ENCODE peak calls at places on chromosomes 3 and 15, in four cellular contexts. F is HCT116, X is suprapubic skin, V is SK-N-SH. H is an unnamed sample.

GRCh38 chr3:40741729-40742128 is 217.0 kb downstream of the ZNF621 start:
- DNase-seq in F (no peak), X (no peak), V (no peak), H (no peak)

GRCh38 chr15:45499426-45499825 is 23.1 kb downstream of the SLC30A4 start:
- DNase-seq in V (no peak), X (no peak), F (no peak), H (no peak)

GRCh38 chr3:110799236-110799635 is 272.4 kb upstream of the NECTIN3 start:
- DNase-seq in X (no peak), V (no peak), F (no peak), H (no peak)

GRCh38 chr3:71022552-71023335 is 560.8 kb downstream of the FOXP1 start:
- DNase-seq in F (no peak), X (no peak), V (no peak), H (no peak)

GRCh38 chr3:195240939-195241338 is 30.0 kb downstream of the XXYLT1 start:
- DNase-seq in V (no peak), X (peak), F (no peak), H (no peak)

GRCh38 chr15:90001683-90002427 is 731 bp downstream of the ZNF710 start:
- DNase-seq in X (peak), F (no peak), V (peak), H (peak)

GRCh38 chr3:160090653-160091052 is 102.0 kb downstream of the IL12A start:
- DNase-seq in F (no peak), X (peak), V (no peak), H (no peak)

GRCh38 chr3:113712129-113712528 is 15.7 kb upstream of the USF3 start:
- DNase-seq in V (no peak), F (no peak), X (no peak), H (no peak)

GRCh38 chr15:67240235-67241131 is 14.0 kb downstream of the AAGAB start:
- DNase-seq in V (peak), F (peak), X (no peak), H (no peak)

GRCh38 chr3:144109944-144110343 is 138.3 kb downstream of the DIPK2A start:
- DNase-seq in F (no peak), X (no peak), V (no peak), H (no peak)

GRCh38 chr3:71087109-71088018 is 496.2 kb downstream of the FOXP1 start:
- DNase-seq in V (no peak), F (no peak), X (no peak), H (no peak)

GRCh38 chr3:64399205-64399800 is 174.0 kb upstream of the PRICKLE2 start:
- DNase-seq in X (no peak), F (peak), V (peak), H (no peak)

GRCh38 chr15:69298697-69299441 is at the start of gene PAQR5:
- DNase-seq in X (no peak), F (no peak), V (peak), H (no peak)

GRCh38 chr3:46717447-46718231 is at the start of gene PRSS50:
- DNase-seq in V (peak), X (peak), F (no peak), H (peak)
- TF ChIP-seq CTCF in V (peak), X (no peak), F (peak), H (no peak)

DNA sequence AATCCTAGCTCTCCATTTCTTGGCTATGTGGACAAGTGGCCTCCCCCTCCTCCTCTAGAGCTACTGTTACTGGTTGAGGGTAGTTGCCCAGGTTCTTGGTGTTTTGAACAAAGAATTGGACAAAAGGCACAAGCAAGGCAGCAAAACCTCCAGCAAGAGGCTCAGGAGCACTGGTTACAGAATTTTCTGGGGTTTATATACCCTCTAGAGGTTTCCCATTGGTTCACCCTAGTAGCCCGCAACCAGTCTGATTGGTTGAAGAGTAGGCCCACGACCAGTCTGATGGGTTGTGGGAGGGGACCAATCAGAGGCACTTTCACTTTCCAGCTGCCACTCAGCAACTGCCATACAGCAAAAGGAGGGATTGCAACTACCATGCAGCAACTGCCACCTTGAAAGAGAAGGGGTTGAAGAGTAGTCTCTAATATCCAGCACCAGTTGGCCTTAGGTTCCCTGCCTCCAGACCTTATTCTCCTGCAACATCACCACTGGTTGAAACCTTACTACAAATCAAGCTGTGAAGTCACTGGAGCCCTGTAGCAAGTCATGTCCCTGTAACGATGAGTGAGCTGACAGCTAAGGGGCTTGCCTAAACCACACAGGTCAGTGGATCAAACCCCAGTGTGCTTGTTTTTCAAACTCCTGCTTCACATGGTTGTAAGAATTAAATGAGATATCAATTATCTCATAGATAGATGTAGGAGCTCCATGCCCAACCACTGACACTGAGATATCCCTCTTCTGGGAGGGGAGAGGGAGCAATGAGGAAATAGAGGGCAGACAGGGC is 2.9 kb upstream of the C15orf39 start:
- DNase-seq in V (no peak), F (peak), X (no peak), H (no peak)
- TF ChIP-seq POLR2AphosphoS5 in V (no peak), F (peak), X (no peak), H (no peak)

GRCh38 chr3:171429635-171430034 is 30.6 kb downstream of the TNIK start:
- DNase-seq in F (no peak), V (no peak), X (no peak), H (no peak)

GRCh38 chr3:171430530-171430929 is 29.7 kb downstream of the TNIK start:
- DNase-seq in X (no peak), F (no peak), V (no peak), H (no peak)

GRCh38 chr3:171427771-171428320 is 32.4 kb downstream of the TNIK start:
- DNase-seq in F (no peak), X (no peak), V (no peak), H (no peak)

GRCh38 chr3:171428892-171429291 is 31.3 kb downstream of the TNIK start:
- DNase-seq in F (no peak), V (no peak), X (no peak), H (no peak)

DNA sequence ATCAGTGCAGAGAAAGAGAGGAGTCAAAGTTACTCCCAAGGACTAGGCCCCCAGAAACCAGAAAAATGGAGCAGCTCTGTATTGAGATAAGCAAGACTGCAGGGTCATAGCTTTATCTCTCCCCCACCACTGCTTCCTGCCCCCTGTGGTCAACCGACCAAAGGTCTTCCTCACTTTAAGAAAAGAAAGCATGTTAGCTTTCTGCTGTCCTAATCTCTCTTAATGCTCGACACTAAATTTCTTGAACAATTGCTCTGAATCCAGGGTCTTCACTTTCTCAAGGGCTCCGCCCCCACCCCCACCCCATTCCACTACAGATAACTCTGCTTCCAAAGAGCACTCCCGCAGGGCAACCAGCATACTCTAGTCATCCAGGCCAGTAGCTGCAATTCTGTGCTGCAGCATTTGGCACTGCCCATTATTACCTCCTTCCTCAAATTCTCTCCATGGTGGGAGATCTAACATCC is 31.9 kb downstream of the TNIK start:
- DNase-seq in F (no peak), V (no peak), X (no peak), H (no peak)
- TF ChIP-seq CTCF in F (no peak), V (no peak), X (no peak), H (no peak)

DNA sequence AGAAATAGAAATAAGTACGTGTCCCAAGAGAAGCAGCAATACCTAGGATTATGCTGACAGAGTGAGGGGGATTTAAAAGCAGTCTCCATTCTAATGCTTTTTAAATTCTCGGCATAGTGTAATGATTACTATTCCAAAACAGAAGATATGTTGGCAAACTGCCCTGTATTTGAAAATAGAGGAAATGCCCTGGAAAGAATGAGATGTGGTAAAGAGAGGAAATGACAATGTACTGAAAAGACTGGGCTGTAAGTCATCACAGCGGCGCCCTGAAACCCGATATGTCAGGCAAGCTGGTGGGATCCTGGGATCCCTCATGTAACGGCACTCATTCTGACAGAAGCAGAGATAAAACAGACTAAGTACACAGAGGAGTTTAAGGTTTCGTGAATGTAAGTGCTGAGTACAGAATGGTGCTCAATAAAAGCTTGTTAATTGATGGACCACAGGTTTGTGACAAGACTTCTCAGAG is 91.2 kb downstream of the NFKBIZ start:
- DNase-seq in X (no peak), F (no peak), V (peak), H (peak)
- TF ChIP-seq POLR2AphosphoS5 in X (no peak), F (no peak), V (peak), H (peak)

GRCh38 chr3:10768995-10769394 is 47.0 kb upstream of the SLC6A11 start:
- DNase-seq in X (no peak), F (no peak), V (no peak), H (no peak)
- TF ChIP-seq CTCF in X (no peak), F (no peak), V (no peak), H (no peak)

DNA sequence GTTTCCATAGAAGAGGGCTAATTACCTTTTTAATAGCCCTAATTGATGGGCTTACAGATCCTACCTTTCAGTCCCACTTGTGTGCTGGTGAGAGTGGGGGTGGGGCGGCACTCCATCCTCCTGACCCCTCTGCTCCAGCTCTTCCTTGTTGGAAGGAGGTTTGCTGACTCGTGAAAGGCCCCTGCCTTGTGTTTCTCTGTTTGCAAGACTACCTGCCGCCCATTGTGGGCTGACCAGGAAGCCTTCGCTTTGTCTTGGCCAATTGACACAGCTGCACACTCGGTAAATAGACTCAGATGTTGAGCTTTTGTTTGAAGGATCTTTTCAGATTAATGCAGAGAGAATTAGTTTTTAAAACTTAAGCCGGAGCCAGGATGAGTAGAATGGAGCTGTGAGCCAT is 197.3 kb upstream of the HES1 start:
- DNase-seq in V (no peak), F (no peak), X (no peak), H (no peak)
- TF ChIP-seq POLR2AphosphoS5 in V (no peak), F (no peak), X (no peak), H (no peak)

GRCh38 chr3:15795563-15796308 is 2.0 kb downstream of the ANKRD28 start:
- DNase-seq in X (no peak), V (no peak), F (no peak), H (no peak)

GRCh38 chr3:15798533-15799245 is 910 bp upstream of the ANKRD28 start:
- DNase-seq in F (no peak), V (no peak), X (no peak), H (no peak)

GRCh38 chr3:15797600-15798303 is at the start of gene ANKRD28:
- DNase-seq in X (no peak), V (peak), F (peak), H (no peak)

GRCh38 chr3:15796331-15796730 is 1.4 kb downstream of the ANKRD28 start:
- DNase-seq in F (no peak), V (no peak), X (no peak), H (no peak)

DNA sequence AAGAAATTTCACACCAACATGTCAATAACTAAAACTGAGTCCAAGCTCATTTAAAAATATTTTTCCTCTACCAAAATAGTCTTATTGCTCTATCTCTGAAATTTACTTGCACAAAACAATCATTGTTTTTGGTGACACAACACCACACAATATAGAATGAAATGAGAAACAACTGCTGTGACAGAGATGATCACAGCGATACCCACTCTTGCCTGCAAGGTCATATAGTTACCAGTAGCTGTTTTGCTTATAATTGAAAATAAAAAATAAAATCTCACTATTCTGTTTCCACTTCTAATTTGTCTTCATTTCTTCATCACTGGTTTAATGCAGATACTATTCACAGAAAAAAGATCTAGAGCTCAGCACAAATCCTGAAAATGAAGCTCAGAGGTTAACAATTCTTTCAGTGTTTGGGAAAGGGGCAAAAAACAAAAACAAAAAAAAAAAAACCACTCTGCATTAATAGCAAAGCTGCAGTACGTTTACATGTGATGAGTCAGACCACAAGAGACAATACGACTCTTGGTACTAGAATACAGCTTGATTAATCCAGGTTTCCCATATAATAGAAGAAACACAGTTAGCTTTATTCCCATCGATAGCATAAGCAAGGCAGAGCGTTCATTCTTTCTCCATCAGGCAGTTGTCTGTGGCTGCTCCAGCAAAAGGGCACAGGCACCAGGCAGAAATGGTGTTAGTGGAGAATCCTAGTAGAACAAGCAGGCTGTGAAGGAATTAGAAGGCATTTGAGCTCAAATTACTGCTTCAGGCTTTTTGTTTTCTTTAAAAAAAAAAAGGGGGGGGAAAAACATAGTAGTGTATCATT is 794 bp downstream of the ANKRD28 start:
- DNase-seq in X (no peak), V (peak), F (peak), H (no peak)
- TF ChIP-seq CTCF in X (no peak), V (no peak), F (no peak), H (no peak)

GRCh38 chr15:41789662-41790061 is 15.4 kb downstream of the MAPKBP1 start:
- DNase-seq in V (no peak), X (no peak), F (no peak), H (no peak)

GRCh38 chr15:41791970-41792637 is 17.8 kb downstream of the MAPKBP1 start:
- DNase-seq in F (no peak), X (no peak), V (no peak), H (no peak)

GRCh38 chr15:41790169-41790568 is 15.9 kb downstream of the MAPKBP1 start:
- DNase-seq in F (no peak), X (no peak), V (no peak), H (no peak)

GRCh38 chr15:41791547-41791937 is 17.3 kb downstream of the MAPKBP1 start:
- DNase-seq in F (no peak), X (no peak), V (no peak), H (no peak)

DNA sequence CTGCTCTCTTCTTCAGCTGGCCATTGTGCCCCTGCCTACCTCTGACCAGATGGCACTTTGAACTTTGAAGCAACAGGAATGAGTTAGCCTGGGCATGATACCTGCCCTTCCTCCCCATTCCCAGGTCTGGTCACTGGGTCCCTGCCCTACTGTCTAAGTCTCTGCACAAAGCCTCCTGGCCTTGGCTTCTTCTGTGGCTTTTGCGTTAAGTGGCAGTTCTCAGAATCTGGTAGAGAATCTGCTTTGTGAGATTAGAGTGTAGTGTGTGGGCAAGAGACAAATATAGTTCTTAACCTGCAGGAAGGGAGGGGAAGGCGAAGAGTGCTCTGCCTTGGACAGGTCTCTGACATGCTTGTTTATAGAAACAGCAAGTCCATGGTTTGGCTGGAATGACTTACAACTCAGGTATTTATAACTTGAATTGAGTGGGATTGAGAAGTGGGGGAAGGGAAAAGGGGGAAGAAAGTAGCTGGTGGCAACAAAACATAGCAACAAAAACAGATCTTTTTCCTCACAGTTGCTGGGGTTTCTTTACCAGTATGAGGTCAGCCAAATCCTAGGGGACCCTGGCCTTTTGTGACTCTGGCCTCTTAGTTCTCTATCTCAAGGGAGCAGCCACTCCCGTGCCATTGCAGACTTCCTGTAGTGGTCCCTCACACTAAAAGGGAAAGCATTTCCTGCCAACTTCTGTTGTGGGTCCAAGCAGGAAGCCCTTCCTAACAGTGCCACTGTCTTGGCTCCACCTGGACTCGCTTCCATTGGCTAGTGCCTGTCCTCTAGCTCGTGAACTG is 16.7 kb downstream of the MAPKBP1 start:
- DNase-seq in V (no peak), X (no peak), F (peak), H (no peak)
- TF ChIP-seq POLR2AphosphoS5 in V (no peak), X (no peak), F (no peak), H (peak)